ENCODE peak calls at places on chromosomes 12 and 14, in seven cellular contexts. L is mesendoderm, B is H1, S is IMR-90, H is neuronal stem cell, Q is trophoblast cell, T is mesenchymal stem cell. Y is an unnamed sample.

GRCh38 chr14:70822706-70823185 is 13.4 kb upstream of the MAP3K9 start:
- DNase-seq in L (peak), B (peak), S (peak), H (peak), Q (peak), T (peak), Y (peak)

GRCh38 chr12:26121841-26122680 is 2.8 kb downstream of the BHLHE41 start:
- DNase-seq in L (peak), B (peak), S (peak), H (no peak), Q (no peak), T (peak), Y (peak)

GRCh38 chr14:37384870-37385596 is 187.3 kb downstream of the MIPOL1 start:
- DNase-seq in L (no peak), B (no peak), S (no peak), H (no peak), Q (no peak), T (no peak), Y (no peak)

GRCh38 chr14:58796201-58796600 is 158.4 kb downstream of the DACT1 start:
- DNase-seq in L (no peak), B (no peak), S (no peak), H (no peak), Q (no peak), T (no peak), Y (no peak)

GRCh38 chr12:129961111-129961510 is 57.3 kb upstream of the TMEM132D start:
- DNase-seq in L (no peak), B (no peak), S (no peak), H (no peak), Q (no peak), T (no peak), Y (no peak)

GRCh38 chr12:118052324-118053070 is 8.5 kb downstream of the WSB2 start:
- DNase-seq in L (peak), B (no peak), S (peak), H (no peak), Q (peak), T (peak), Y (peak)

GRCh38 chr14:80269338-80269935 is 58.1 kb upstream of the DIO2 start:
- DNase-seq in L (no peak), B (no peak), S (peak), H (no peak), Q (no peak), T (peak), Y (no peak)

GRCh38 chr12:31407562-31407961 is 81.6 kb upstream of the SINHCAF start:
- DNase-seq in L (no peak), B (peak), S (no peak), H (no peak), Q (no peak), T (no peak), Y (no peak)

GRCh38 chr14:66140213-66140918 is 345.8 kb upstream of the CCDC196 start:
- DNase-seq in L (no peak), B (no peak), S (no peak), H (no peak), Q (no peak), T (no peak), Y (no peak)

GRCh38 chr14:75675265-75675960 is 14.4 kb downstream of the TTLL5 start:
- DNase-seq in L (peak), B (no peak), S (no peak), H (no peak), Q (no peak), T (peak), Y (no peak)

GRCh38 chr14:52131640-52132320 is 62.9 kb upstream of the NID2 start:
- DNase-seq in L (peak), B (peak), S (peak), H (peak), Q (peak), T (peak), Y (peak)

DNA sequence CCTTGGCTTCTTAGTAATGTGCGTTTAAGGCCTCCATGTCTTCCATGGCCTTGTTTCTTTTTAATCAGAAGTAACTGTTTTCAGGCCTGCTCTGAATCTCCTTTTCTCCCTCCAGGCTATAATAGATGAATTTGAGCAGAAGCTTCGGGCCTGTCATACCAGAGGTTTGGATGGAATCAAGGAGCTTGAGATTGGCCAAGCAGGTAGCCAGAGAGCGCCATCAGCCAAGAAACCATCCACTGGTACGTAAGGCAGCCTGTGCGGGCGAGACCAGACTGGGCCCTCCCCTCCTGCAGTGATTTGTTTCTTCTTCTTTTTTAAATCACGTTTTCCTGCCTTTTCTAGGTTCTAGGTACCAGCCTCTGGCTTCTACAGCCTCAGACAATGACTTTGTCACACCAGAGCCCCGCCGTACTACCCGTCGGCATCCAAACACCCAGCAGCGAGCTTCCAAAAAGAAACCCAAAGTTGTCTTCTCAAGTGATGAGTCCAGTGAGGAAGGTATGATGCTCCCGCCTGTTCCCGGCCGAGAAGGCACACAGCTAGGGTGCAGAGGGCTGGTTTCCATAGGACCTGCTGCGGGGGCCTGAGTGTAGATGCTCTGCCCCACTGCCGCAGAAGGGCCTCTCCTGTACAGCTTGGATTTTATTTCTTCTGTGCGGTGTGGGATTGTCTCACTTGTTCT is 3.6 kb upstream of the GAPDH start:
- DNase-seq in L (no peak), B (no peak), S (no peak), H (no peak), Q (peak), T (no peak), Y (no peak)
- H3K27ac ChIP-seq in L (no peak), B (no peak), S (no peak), H (no peak), Q (peak), T (no peak), Y (no peak)

GRCh38 chr12:14981049-14981448 is 8.2 kb downstream of the PDE6H start:
- DNase-seq in L (no peak), B (no peak), S (no peak), H (no peak), Q (no peak), T (no peak), Y (no peak)

GRCh38 chr12:14982562-14982961 is 9.7 kb downstream of the PDE6H start:
- DNase-seq in L (no peak), B (no peak), S (no peak), H (no peak), Q (peak), T (peak), Y (no peak)

GRCh38 chr12:14986449-14986848 is 13.6 kb downstream of the PDE6H start:
- DNase-seq in L (no peak), B (no peak), S (no peak), H (no peak), Q (no peak), T (no peak), Y (no peak)

GRCh38 chr12:14984036-14984435 is 11.2 kb downstream of the PDE6H start:
- DNase-seq in L (no peak), B (no peak), S (no peak), H (no peak), Q (no peak), T (no peak), Y (no peak)

DNA sequence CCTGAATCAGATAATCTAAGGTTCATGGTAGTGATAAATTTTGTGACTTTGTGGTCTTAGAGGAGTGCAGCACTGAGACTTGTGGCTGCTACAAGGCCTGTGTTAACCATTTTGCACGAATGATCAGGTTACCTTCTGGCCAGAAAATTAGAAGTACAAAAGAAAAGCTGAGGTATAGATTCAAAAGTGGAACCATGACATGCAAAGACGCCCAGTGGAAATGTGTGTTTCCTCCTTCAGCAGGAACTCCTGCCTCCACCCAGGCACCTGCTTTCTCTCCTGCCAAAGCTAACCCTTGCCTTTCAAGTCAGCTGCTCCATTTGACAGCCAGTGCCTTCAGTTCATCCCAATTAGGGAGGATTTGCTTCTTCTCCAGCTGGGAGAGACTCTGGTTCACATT is 10.1 kb downstream of the PDE6H start:
- DNase-seq in L (no peak), B (no peak), S (no peak), H (no peak), Q (peak), T (no peak), Y (no peak)
- H3K23ac ChIP-seq in L (no peak), B (no peak), S (no peak), H (no peak), Q (no peak), T (no peak), Y (no peak)

DNA sequence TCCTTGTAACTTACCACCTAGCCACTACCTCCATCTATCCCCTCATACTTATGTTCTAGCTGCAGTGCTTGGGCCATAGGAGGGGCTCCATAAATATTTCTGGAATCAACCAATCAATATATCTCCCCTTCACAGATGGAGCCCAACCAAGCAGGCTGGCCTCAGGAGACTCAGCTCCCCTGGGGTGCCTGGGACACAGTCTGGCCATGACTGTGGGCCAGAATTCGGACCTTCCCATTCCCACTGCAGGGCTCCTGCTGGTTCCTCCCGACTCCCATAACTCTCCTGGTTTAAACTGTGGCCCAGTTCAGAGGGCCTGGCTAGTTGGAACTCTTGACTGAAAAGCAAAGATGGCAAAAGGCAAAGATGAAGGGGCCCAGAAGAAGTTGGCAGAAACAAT is 13.0 kb downstream of the TTC7B start:
- DNase-seq in L (no peak), B (no peak), S (no peak), H (no peak), Q (no peak), T (no peak), Y (no peak)
- H3K27ac ChIP-seq in L (no peak), B (no peak), S (no peak), H (no peak), Q (peak), T (no peak), Y (no peak)

GRCh38 chr12:102816816-102817434 is 100.1 kb downstream of the PAH start:
- DNase-seq in L (peak), B (no peak), S (peak), H (no peak), Q (no peak), T (peak), Y (no peak)
- H3K23ac ChIP-seq in L (no peak), B (no peak), S (no peak), H (no peak), Q (no peak), T (no peak), Y (no peak)

GRCh38 chr14:30251017-30251416 is 307.9 kb upstream of the G2E3 start:
- DNase-seq in L (no peak), B (no peak), S (no peak), H (no peak), Q (no peak), T (no peak), Y (no peak)
- H3K27ac ChIP-seq in L (no peak), B (no peak), S (no peak), H (no peak), Q (no peak), T (no peak), Y (no peak)

GRCh38 chr12:48514728-48515127 is 10.7 kb upstream of the OR8S1 start:
- DNase-seq in L (no peak), B (no peak), S (no peak), H (no peak), Q (no peak), T (no peak), Y (no peak)

GRCh38 chr12:48512855-48513254 is 12.6 kb upstream of the OR8S1 start:
- DNase-seq in L (no peak), B (no peak), S (no peak), H (no peak), Q (no peak), T (no peak), Y (no peak)

GRCh38 chr12:48508987-48509386 is 16.4 kb upstream of the OR8S1 start:
- DNase-seq in L (no peak), B (no peak), S (no peak), H (no peak), Q (no peak), T (no peak), Y (no peak)

DNA sequence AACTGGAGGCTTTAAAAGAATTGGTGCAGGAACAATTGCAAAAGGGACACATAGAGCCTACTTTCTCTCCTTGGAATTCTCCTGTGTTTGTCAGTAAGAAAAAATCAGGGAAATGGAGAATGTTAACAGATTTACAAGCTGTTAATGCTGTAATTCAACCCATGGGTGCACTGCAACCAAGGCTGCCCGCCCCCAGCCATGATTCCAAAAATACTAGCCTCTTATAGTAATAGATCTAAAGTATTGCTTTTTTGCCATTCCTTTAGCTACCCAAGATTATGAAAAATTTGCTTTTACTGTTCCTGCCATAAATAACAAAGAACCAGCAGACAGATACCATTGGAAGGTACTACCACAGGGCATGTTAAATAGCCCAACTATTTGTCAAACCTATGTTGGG is 15.3 kb upstream of the OR8S1 start:
- DNase-seq in L (no peak), B (no peak), S (no peak), H (no peak), Q (peak), T (no peak), Y (no peak)
- H3K23ac ChIP-seq in L (no peak), B (no peak), S (no peak), H (no peak), Q (no peak), T (no peak), Y (no peak)

DNA sequence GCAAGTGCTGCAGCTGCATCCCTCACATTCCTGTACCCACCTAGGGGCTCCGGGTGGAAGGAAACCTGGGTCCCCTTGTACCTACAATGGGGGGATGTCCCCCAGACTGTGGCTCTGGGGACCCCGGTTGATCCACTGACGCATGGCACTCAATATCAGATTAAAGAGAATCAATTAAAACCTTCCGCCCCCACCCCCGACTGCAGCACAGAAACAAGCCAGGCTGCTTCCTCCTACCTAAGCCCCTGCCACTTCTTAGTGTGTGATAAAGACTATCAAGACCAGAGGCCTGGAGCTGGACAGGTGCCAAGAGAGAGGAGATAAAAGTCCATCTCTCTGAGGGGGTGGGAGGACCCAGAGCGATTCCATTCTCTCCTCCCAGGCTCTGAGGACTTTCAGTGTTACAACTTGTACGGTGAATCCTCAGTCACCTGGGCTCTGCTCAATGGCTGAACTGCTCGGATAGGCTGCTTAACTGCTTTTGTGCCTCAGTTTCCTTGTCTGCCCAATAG is 28.2 kb upstream of the RPLP0 start:
- DNase-seq in L (peak), B (no peak), S (no peak), H (no peak), Q (peak), T (peak), Y (no peak)
- H3K27ac ChIP-seq in L (peak), B (peak), S (peak), H (peak), Q (peak), T (peak), Y (peak)

GRCh38 chr14:88452231-88452630 is 66.8 kb downstream of the SPATA7 start:
- DNase-seq in L (peak), B (peak), S (no peak), H (no peak), Q (no peak), T (no peak), Y (no peak)

GRCh38 chr14:88454886-88455285 is 69.4 kb downstream of the SPATA7 start:
- DNase-seq in L (no peak), B (no peak), S (peak), H (no peak), Q (no peak), T (no peak), Y (no peak)
- H3K23ac ChIP-seq in L (no peak), B (no peak), S (no peak), H (no peak), Q (no peak), T (no peak), Y (no peak)

GRCh38 chr14:91412939-91413338 is 4.7 kb downstream of the CCDC88C start:
- DNase-seq in L (no peak), B (no peak), S (no peak), H (no peak), Q (no peak), T (no peak), Y (no peak)
- H3K27ac ChIP-seq in L (no peak), B (peak), S (no peak), H (no peak), Q (no peak), T (no peak), Y (no peak)